ENCODE peak calls at places on chromosomes 7 and 10, in six cellular contexts. H is IMR-90, P is H1, A is neuronal stem cell, Y is mesenchymal stem cell, L is trophoblast cell. S is an unnamed sample.

GRCh38 chr10:19750972-19751371 is 65.3 kb upstream of the PLXDC2 start:
- DNase-seq in H (no peak), P (no peak), A (no peak), Y (no peak), L (no peak), S (no peak)

GRCh38 chr10:128324468-128324867 is 198.2 kb upstream of the MKI67 start:
- DNase-seq in H (no peak), P (no peak), A (no peak), Y (no peak), L (no peak), S (no peak)

GRCh38 chr10:110005716-110006115 is 2.1 kb upstream of the ADD3 start:
- DNase-seq in H (peak; percentile 88), P (no peak), A (no peak), Y (peak; percentile 86), L (peak; percentile 24), S (peak; percentile 66)

GRCh38 chr10:95646160-95646559 is 10.4 kb downstream of the ALDH18A1 start:
- DNase-seq in H (no peak), P (no peak), A (no peak), Y (no peak), L (no peak), S (no peak)

GRCh38 chr10:44862006-44862751 is 49.0 kb upstream of the TMEM72 start:
- DNase-seq in H (no peak), P (peak; percentile 39), A (no peak), Y (peak; percentile 28), L (no peak), S (no peak)

GRCh38 chr10:50325449-50326188 is 74.3 kb upstream of the ASAH2 start:
- DNase-seq in H (peak; percentile 98), P (no peak), A (no peak), Y (peak; percentile 92), L (peak; percentile 70), S (peak; percentile 29)

GRCh38 chr7:106347229-106347833 is 62.5 kb upstream of the NAMPT start:
- DNase-seq in H (no peak), P (no peak), A (no peak), Y (peak; percentile 24), L (no peak), S (no peak)

GRCh38 chr10:9140373-9140772 is 1085.9 kb downstream of the GATA3 start:
- DNase-seq in H (no peak), P (no peak), A (no peak), Y (peak; percentile 0), L (no peak), S (no peak)

GRCh38 chr7:30841025-30841735 is 70.0 kb downstream of the MINDY4 start:
- DNase-seq in H (no peak), P (no peak), A (no peak), Y (no peak), L (no peak), S (no peak)

DNA sequence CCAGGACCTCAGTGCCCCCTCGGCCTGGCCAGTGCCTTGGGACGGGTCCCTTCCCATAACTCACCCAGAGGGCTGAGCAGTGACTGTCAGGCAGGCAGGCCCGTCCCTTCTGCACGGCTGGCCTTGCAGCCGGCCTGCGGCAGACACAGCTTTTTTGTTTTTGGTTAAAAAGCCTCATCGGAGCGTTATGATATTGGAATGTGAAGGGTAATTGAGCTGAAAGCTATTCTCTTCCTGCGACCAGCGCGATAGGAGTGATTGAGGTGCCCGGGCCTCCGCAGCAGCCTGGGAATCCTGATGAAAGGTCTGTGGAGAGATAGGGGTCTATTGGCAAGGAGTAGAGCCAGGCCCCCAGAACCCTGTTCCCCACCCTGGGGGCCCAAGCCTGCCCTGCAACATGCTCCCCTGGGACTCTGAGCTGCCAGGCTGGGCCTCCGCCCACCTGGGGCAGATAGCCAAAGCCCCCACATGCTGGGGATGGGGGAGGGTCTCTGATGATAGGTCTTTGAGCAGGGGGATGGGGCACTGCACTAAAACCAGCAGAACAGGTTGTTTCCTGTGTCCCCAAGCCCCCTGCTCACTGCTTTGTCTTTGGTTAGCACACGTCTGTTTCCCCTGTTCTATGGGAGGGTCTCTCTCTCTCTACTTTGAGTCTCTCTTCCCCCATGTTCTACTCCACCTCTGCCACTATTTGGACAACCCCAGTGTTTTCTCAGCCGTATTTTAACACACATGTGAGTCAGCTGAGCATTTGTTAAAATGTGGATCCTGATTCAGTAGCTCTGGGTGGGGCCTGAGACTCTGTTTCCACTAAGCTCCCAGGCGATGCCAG is 131.9 kb downstream of the CDH23 start:
- DNase-seq in H (no peak), P (peak; percentile 63), A (peak; percentile 84), Y (no peak), L (no peak), S (no peak)
- H3K18ac ChIP-seq in H (no peak overlapping the region), P (peak overlapping the region; percentile 26), A (peak overlapping the region; percentile 89), Y (no peak overlapping the region), L (no peak overlapping the region), S (no peak overlapping the region)

DNA sequence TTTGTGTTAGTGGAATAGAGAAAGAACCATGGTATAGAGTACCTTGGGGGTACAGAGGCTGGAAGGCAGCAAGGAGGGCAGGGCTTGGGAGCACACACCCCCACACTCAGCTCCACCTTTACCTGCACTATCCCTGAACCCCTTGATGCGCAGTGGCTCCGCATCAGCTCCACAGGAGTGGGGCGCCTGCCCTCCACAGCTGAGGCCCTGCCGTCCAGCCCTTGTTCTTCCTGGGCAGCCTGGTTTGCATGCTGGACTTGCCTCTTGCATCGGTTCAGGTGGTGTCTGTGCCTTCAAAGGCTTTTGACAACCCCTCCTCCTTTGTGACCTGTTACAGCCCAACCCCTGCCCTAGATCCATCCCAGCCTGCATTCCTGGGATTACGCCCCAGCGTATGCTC is 52.6 kb upstream of the ZNF32 start:
- DNase-seq in H (no peak), P (no peak), A (no peak), Y (no peak), L (no peak), S (no peak)
- H3K4me3 ChIP-seq in H (no peak overlapping the region), P (no peak overlapping the region), A (no peak overlapping the region), Y (no peak overlapping the region), L (no peak overlapping the region), S (no peak overlapping the region)

GRCh38 chr10:59833810-59834209 is 72.5 kb downstream of the CCDC6 start:
- DNase-seq in H (no peak), P (no peak), A (no peak), Y (no peak), L (no peak), S (no peak)

GRCh38 chr10:59829601-59830000 is 76.3 kb upstream of the MRLN start:
- DNase-seq in H (no peak), P (no peak), A (no peak), Y (no peak), L (no peak), S (no peak)

GRCh38 chr10:59830601-59831259 is 75.6 kb downstream of the CCDC6 start:
- DNase-seq in H (peak; percentile 56), P (peak; percentile 70), A (peak; percentile 70), Y (peak; percentile 61), L (peak; percentile 80), S (peak; percentile 80)

GRCh38 chr10:59829024-59829423 is 75.8 kb upstream of the MRLN start:
- DNase-seq in H (peak; percentile 17), P (no peak), A (no peak), Y (no peak), L (peak; percentile 6), S (no peak)

GRCh38 chr10:59831658-59832503 is 74.5 kb downstream of the CCDC6 start:
- DNase-seq in H (no peak), P (no peak), A (no peak), Y (no peak), L (no peak), S (no peak)
- H2AK5ac ChIP-seq in H (no peak overlapping the region), P (no peak overlapping the region), A (no peak overlapping the region), Y (no peak overlapping the region), L (no peak overlapping the region), S (no peak overlapping the region)

GRCh38 chr10:3996697-3997096 is 211.7 kb upstream of the KLF6 start:
- DNase-seq in H (no peak), P (no peak), A (no peak), Y (no peak), L (no peak), S (no peak)
- H3K18ac ChIP-seq in H (no peak overlapping the region), P (no peak overlapping the region), A (no peak overlapping the region), Y (no peak overlapping the region), L (no peak overlapping the region), S (no peak overlapping the region)

GRCh38 chr7:26156454-26157365 is 4.7 kb downstream of the NFE2L3 start:
- DNase-seq in H (peak; percentile 97), P (no peak), A (no peak), Y (peak; percentile 96), L (peak; percentile 91), S (peak; percentile 53)
- H3K4me3 ChIP-seq in H (peak overlapping the region; percentile 20), P (no peak overlapping the region), A (no peak overlapping the region), Y (no peak overlapping the region), L (no peak overlapping the region), S (no peak overlapping the region)

DNA sequence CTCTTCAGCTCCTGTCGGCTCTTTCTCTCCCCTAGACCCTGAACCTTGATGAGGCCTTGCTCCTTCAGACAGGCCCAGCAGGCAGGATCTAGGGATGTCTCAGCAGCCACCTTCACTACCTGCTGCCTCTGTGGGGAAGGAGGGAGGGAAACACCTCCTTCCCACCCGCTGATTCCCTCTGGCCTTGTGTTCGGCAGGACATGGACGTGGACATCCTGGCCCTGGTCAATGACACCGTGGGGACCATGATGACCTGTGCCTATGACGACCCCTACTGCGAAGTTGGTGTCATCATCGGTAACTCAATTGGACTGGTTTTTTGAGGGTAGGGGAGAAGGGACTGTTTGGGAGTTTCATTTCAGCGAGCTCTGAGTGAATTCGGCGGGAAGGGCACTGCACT is 20.3 kb downstream of the HKDC1 start:
- DNase-seq in H (no peak), P (no peak), A (no peak), Y (no peak), L (no peak), S (no peak)
- H2AK5ac ChIP-seq in H (peak overlapping the region; percentile 52), P (no peak overlapping the region), A (no peak overlapping the region), Y (no peak overlapping the region), L (no peak overlapping the region), S (peak overlapping the region; percentile 54)

S was measured in mesendoderm.